ENCODE peak calls at places on chromosome 4, in four cellular contexts. One of them, this sample, is unnamed.

GRCh38 chr4:126957555-126958440 is 675.0 kb upstream of the INTU start:
- DNase-seq in upper lobe of left lung: no peak
- DNase-seq in mesothelial cell of epicardium: no peak
- DNase-seq in astrocyte of the spinal cord: peak
- DNase-seq in this sample: no peak

GRCh38 chr4:166091914-166092510 is 219.0 kb downstream of the TLL1 start:
- DNase-seq in upper lobe of left lung: no peak
- DNase-seq in mesothelial cell of epicardium: no peak
- DNase-seq in astrocyte of the spinal cord: peak
- DNase-seq in this sample: no peak

GRCh38 chr4:78638324-78639172 is 87.0 kb downstream of the ANXA3 start:
- DNase-seq in upper lobe of left lung: no peak
- DNase-seq in mesothelial cell of epicardium: no peak
- DNase-seq in astrocyte of the spinal cord: no peak
- DNase-seq in this sample: no peak

GRCh38 chr4:876780-877179 is 50.9 kb upstream of the CPLX1 start:
- DNase-seq in upper lobe of left lung: no peak
- DNase-seq in mesothelial cell of epicardium: no peak
- DNase-seq in astrocyte of the spinal cord: no peak
- DNase-seq in this sample: no peak

GRCh38 chr4:15778191-15778741 is at the start of gene CD38:
- DNase-seq in upper lobe of left lung: peak
- DNase-seq in mesothelial cell of epicardium: no peak
- DNase-seq in astrocyte of the spinal cord: no peak
- DNase-seq in this sample: no peak

GRCh38 chr4:7813674-7814073 is 126.0 kb downstream of the AFAP1 start:
- DNase-seq in upper lobe of left lung: peak
- DNase-seq in mesothelial cell of epicardium: no peak
- DNase-seq in astrocyte of the spinal cord: peak
- DNase-seq in this sample: no peak

GRCh38 chr4:6906046-6906445 is 3.6 kb upstream of the TBC1D14 start:
- DNase-seq in upper lobe of left lung: no peak
- DNase-seq in mesothelial cell of epicardium: no peak
- DNase-seq in astrocyte of the spinal cord: no peak
- DNase-seq in this sample: no peak

GRCh38 chr4:13523591-13524503 is 20.5 kb downstream of the NKX3-2 start:
- DNase-seq in upper lobe of left lung: no peak
- DNase-seq in mesothelial cell of epicardium: peak
- DNase-seq in astrocyte of the spinal cord: no peak
- DNase-seq in this sample: no peak

GRCh38 chr4:174714393-174715211 is 114.4 kb downstream of the GLRA3 start:
- DNase-seq in upper lobe of left lung: peak
- DNase-seq in mesothelial cell of epicardium: no peak
- DNase-seq in astrocyte of the spinal cord: peak
- DNase-seq in this sample: no peak

GRCh38 chr4:4735870-4736269 is 123.6 kb upstream of the MSX1 start:
- DNase-seq in upper lobe of left lung: no peak
- DNase-seq in mesothelial cell of epicardium: peak
- DNase-seq in astrocyte of the spinal cord: peak
- DNase-seq in this sample: no peak

GRCh38 chr4:163343604-163344146 is at the start of gene NPY5R:
- DNase-seq in upper lobe of left lung: no peak
- DNase-seq in mesothelial cell of epicardium: peak
- DNase-seq in astrocyte of the spinal cord: no peak
- DNase-seq in this sample: peak

GRCh38 chr4:57074753-57075152 is 35.4 kb downstream of the IGFBP7 start:
- DNase-seq in upper lobe of left lung: no peak
- DNase-seq in mesothelial cell of epicardium: no peak
- DNase-seq in astrocyte of the spinal cord: peak
- DNase-seq in this sample: no peak

GRCh38 chr4:124534133-124534532 is 178.4 kb downstream of the ANKRD50 start:
- DNase-seq in upper lobe of left lung: no peak
- DNase-seq in mesothelial cell of epicardium: no peak
- DNase-seq in astrocyte of the spinal cord: no peak
- DNase-seq in this sample: no peak

GRCh38 chr4:56653461-56654237 is 27.4 kb downstream of the HOPX start:
- DNase-seq in upper lobe of left lung: peak
- DNase-seq in mesothelial cell of epicardium: no peak
- DNase-seq in astrocyte of the spinal cord: no peak
- DNase-seq in this sample: no peak

GRCh38 chr4:8350841-8351461 is 81.4 kb downstream of the HTRA3 start:
- DNase-seq in upper lobe of left lung: no peak
- DNase-seq in mesothelial cell of epicardium: no peak
- DNase-seq in astrocyte of the spinal cord: no peak
- DNase-seq in this sample: peak

GRCh38 chr4:7101692-7102515 is 34.0 kb upstream of the GRPEL1 start:
- DNase-seq in upper lobe of left lung: peak
- DNase-seq in mesothelial cell of epicardium: peak
- DNase-seq in astrocyte of the spinal cord: peak
- DNase-seq in this sample: no peak

DNA sequence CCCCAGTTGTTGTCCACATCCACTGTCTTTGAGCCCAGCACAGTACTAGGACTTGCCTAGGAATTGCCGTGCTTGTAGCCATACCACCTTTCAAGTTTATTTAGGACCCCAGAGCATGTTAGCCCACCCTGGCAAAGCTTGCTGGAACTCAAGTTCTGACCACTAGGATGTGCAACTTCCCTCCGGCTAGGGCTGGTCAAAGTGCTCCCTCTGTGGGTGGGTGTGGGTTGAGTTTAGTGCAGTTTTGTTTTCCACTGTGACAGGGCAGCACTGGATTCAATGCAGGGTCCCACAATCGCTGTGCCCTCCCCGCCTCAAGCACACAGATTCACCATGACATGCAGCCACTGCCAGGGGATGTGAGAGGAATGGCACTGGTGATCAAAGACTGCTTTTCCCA is 96.0 kb downstream of the RASGEF1B start:
- DNase-seq in upper lobe of left lung: no peak
- DNase-seq in mesothelial cell of epicardium: no peak
- DNase-seq in astrocyte of the spinal cord: no peak
- DNase-seq in this sample: no peak
- TF ChIP-seq CTCF in upper lobe of left lung: no peak
- TF ChIP-seq CTCF in mesothelial cell of epicardium: no peak
- TF ChIP-seq CTCF in astrocyte of the spinal cord: peak
- TF ChIP-seq CTCF in this sample: no peak

DNA sequence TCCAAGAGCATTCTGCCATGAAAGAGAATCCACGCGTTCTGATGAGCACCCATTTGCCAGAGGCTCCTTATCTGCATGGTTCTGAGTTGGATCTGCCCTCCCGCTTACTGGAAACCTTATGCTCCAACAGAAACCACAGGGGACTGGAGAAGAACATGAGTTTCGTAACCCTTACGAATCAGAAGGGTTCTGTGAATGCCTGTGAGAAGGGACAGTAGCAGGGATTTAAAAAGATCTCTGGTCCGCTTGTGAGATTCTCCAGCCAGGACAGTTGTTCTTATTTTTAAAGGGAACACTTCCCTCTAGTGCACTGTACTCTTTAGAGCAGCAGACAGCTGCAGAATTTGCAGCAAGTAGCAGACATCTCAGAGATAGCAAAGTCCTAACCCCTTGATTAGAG is 22.5 kb upstream of the CENPU start:
- DNase-seq in upper lobe of left lung: no peak
- DNase-seq in mesothelial cell of epicardium: no peak
- DNase-seq in astrocyte of the spinal cord: peak
- DNase-seq in this sample: no peak
- TF ChIP-seq CTCF in upper lobe of left lung: no peak
- TF ChIP-seq CTCF in mesothelial cell of epicardium: no peak
- TF ChIP-seq CTCF in astrocyte of the spinal cord: no peak
- TF ChIP-seq CTCF in this sample: no peak

GRCh38 chr4:62457356-62457755 is 1257.2 kb downstream of the ADGRL3 start:
- DNase-seq in upper lobe of left lung: no peak
- DNase-seq in mesothelial cell of epicardium: no peak
- DNase-seq in astrocyte of the spinal cord: no peak
- DNase-seq in this sample: no peak

GRCh38 chr4:62454535-62454934 is 1254.4 kb downstream of the ADGRL3 start:
- DNase-seq in upper lobe of left lung: no peak
- DNase-seq in mesothelial cell of epicardium: no peak
- DNase-seq in astrocyte of the spinal cord: no peak
- DNase-seq in this sample: no peak

GRCh38 chr4:62450740-62451139 is 1250.6 kb downstream of the ADGRL3 start:
- DNase-seq in upper lobe of left lung: no peak
- DNase-seq in mesothelial cell of epicardium: no peak
- DNase-seq in astrocyte of the spinal cord: no peak
- DNase-seq in this sample: no peak

GRCh38 chr4:62460329-62460728 is 1260.2 kb downstream of the ADGRL3 start:
- DNase-seq in upper lobe of left lung: no peak
- DNase-seq in mesothelial cell of epicardium: no peak
- DNase-seq in astrocyte of the spinal cord: no peak
- DNase-seq in this sample: no peak

DNA sequence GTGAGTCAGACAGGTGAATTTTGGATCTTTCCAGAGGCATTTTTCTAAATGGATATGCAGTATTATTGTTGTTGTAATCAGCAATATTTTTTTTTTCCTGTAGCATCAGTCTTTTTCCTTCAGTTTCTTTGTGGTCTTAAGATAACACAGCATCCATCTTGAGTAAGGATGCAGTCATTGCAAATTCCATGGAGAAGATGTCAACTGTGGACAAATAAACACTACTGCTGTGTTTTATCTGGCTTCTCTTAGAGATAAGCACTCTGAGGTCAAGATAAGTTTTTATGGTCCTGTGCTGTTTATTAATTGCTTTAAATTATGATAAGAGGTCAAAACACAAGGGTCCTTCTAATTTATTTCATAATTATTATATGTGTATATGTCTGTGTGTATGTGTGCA is 1255.7 kb downstream of the ADGRL3 start:
- DNase-seq in upper lobe of left lung: no peak
- DNase-seq in mesothelial cell of epicardium: no peak
- DNase-seq in astrocyte of the spinal cord: no peak
- DNase-seq in this sample: no peak
- TF ChIP-seq CTCF in upper lobe of left lung: no peak
- TF ChIP-seq CTCF in mesothelial cell of epicardium: no peak
- TF ChIP-seq CTCF in astrocyte of the spinal cord: no peak
- TF ChIP-seq CTCF in this sample: no peak

DNA sequence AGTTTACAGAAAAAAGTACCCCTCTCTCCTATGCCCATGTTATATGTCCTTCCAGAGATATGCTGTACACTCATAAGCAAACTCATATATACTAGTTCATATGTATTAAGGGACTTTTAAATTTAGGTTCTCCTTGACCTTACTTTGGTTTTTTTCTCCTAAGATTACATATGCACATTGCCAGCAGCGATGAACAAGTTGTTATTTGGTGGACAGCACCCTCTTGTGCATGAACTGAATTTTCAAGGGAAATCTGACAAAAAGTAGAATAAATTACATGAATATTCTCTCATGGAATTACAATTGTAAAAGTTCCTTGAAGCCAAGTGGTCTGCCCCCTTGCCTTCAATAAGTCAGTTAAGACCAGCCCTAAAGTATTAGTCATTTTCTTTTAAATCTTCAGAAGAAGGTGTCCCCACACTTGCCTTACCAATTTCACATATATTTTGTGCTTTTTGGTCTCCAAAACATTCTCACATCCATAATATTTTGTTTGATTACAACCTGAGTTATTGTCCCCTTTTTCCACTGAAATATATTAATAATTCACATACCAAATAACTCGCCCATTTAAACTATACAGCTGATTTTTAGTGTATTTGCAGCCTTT is 30.6 kb upstream of the SMARCA5 start:
- DNase-seq in upper lobe of left lung: no peak
- DNase-seq in mesothelial cell of epicardium: no peak
- DNase-seq in astrocyte of the spinal cord: peak
- DNase-seq in this sample: no peak
- TF ChIP-seq CTCF in upper lobe of left lung: peak
- TF ChIP-seq CTCF in mesothelial cell of epicardium: peak
- TF ChIP-seq CTCF in astrocyte of the spinal cord: peak
- TF ChIP-seq CTCF in this sample: peak